ENCODE peak calls at places on chromosomes 4 and X, in nine cellular contexts. R is A549, G is esophagus muscularis mucosa, Y is GM12891, A is right lobe of liver, K is uterus, S is GM12892, Q is HCT116, H is upper lobe of left lung. U is an unnamed sample.

GRCh38 chrX:36909584-36909983 is 98.6 kb upstream of the FAM47C start:
- DNase-seq in R (no peak), G (no peak), Y (no peak), A (no peak), K (no peak), S (no peak), Q (no peak), H (no peak), U (no peak)

GRCh38 chrX:53681661-53682060 is 4.9 kb downstream of the HUWE1 start:
- DNase-seq in R (no peak), G (no peak), Y (no peak), A (no peak), K (no peak), S (no peak), Q (no peak), H (no peak), U (no peak)

GRCh38 chrX:15946783-15947550 is 92.4 kb upstream of the AP1S2 start:
- DNase-seq in R (no peak), G (no peak), Y (no peak), A (no peak), K (no peak), S (no peak), Q (no peak), H (no peak), U (no peak)

GRCh38 chrX:120790118-120790517 is 85.5 kb downstream of the CT47B1 start:
- DNase-seq in R (peak; percentile 33), G (no peak), Y (peak; percentile 10), A (no peak), K (peak; percentile 51), S (peak; percentile 25), Q (peak; percentile 38), H (no peak), U (peak; percentile 34)

GRCh38 chrX:26586570-26586969 is 370.6 kb downstream of the MAGEB5 start:
- DNase-seq in R (no peak), G (no peak), Y (no peak), A (no peak), K (no peak), S (no peak), Q (no peak), H (no peak), U (no peak)

GRCh38 chr4:26873391-26874026 is 12.9 kb downstream of the STIM2 start:
- DNase-seq in R (no peak), G (no peak), Y (no peak), A (no peak), K (no peak), S (no peak), Q (no peak), H (no peak), U (no peak)

GRCh38 chr4:73477176-73477575 is 4.4 kb upstream of the AFM start:
- DNase-seq in R (no peak), G (no peak), Y (no peak), A (no peak), K (no peak), S (no peak), Q (no peak), H (peak; percentile 71), U (no peak)

GRCh38 chrX:153970398-153971123 is 1.1 kb downstream of the HCFC1 start:
- DNase-seq in R (no peak), G (no peak), Y (no peak), A (no peak), K (peak; percentile 71), S (no peak), Q (no peak), H (peak; percentile 82), U (peak; percentile 85)

GRCh38 chr4:158783775-158784174 is 14.9 kb downstream of the FNIP2 start:
- DNase-seq in R (no peak), G (no peak), Y (no peak), A (no peak), K (no peak), S (no peak), Q (no peak), H (no peak), U (no peak)

GRCh38 chrX:48972214-48973164 is 845 bp upstream of the KCND1 start:
- DNase-seq in R (peak; percentile 54), G (no peak), Y (peak; percentile 30), A (no peak), K (peak; percentile 38), S (no peak), Q (peak; percentile 10), H (no peak), U (peak; percentile 67)

GRCh38 chr4:168621806-168622589 is 125.1 kb downstream of the PALLD start:
- DNase-seq in R (no peak), G (peak; percentile 37), Y (no peak), A (no peak), K (no peak), S (no peak), Q (no peak), H (no peak), U (no peak)

DNA sequence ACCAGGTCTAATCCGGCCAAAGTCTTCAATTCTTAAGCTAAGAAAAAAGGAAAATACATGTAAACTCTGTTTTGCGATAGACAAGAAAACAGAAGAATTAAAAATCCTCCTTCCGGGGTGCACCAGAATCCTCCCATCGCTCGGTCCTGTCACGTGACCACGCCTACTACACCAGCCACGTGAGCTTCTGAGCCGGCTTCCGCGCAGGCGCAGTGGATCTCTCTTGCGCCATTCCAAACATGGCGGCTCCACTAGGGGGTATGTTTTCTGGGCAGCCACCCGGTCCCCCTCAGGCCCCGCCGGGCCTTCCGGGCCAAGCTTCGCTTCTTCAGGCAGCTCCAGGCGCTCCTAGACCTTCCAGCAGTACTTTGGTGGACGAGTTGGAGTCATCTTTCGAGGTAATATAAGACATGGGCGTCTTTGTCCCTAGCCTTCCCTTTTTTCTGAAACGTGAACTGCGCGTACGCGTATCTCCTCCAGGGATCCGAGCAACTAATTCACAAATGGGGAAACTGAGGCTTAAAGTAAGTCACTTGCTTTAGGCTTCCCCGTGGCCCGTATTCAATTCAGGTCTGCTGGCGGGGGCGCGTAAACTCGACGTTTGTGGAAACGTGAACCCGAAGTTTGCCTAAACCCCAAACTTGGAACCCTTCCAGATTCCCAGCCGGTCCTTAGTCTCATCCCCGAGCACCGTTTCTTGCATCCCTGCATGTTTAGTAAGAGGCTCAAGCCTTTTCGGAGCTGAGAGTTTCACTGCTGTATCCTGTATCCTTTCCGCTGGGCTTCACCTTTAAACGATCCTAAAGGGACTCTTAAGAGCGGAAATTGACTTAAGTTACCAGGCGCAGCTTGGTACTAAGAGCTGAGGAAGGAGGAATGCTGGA is at the start of gene MED28:
- DNase-seq in R (peak; percentile 88), G (peak; percentile 99), Y (peak; percentile 89), A (peak; percentile 95), K (peak; percentile 97), S (peak; percentile 95), Q (peak; percentile 87), H (peak; percentile 95), U (peak; percentile 97)
- TF ChIP-seq POLR2A in R (peak; percentile 77), G (peak; percentile 91), Y (peak; percentile 94), A (peak; percentile 79), K (peak; percentile 86), S (peak; percentile 94), Q (peak; percentile 92), H (peak; percentile 93), U (peak; percentile 97)

DNA sequence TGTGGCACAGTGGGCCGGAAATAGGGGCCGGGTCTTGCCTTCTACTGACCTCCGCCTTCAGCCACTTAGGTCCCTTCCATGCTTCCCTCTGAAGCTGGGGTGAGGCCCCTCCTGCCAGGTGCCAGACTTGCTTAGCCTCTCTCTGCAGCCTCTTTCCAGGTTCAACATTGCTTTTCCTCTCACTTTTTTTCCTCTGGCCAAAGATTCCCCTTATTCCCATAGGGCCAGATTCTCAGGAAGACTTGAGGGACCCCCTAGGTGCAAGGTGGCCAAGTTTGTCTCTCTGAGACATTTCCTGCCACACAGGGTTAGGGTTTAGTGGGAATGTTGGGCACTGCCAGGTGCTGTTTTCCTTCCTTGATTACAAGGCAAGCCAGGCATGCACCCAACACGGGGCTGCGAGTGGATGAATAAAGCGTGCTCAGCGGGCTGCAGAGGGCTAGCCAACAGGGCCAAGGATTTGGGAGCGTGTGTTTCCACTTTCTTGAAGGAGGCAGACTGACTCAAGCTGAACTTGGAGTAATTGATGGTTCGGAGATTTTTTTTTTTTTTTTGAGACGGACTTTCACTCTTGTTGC is 7.6 kb upstream of the GJB1 start:
- DNase-seq in R (no peak), G (no peak), Y (no peak), A (peak; percentile 33), K (no peak), S (no peak), Q (no peak), H (no peak), U (no peak)
- TF ChIP-seq POLR2A in R (no peak), G (no peak), Y (no peak), A (peak; percentile 11), K (no peak), S (no peak), Q (no peak), H (no peak), U (no peak)

GRCh38 chrX:10011991-10012390 is 44.8 kb downstream of the CLDN34 start:
- DNase-seq in R (no peak), G (no peak), Y (no peak), A (no peak), K (no peak), S (no peak), Q (no peak), H (no peak), U (peak; percentile 2)
- TF ChIP-seq POLR2A in R (no peak), G (no peak), Y (no peak), A (no peak), K (no peak), S (no peak), Q (no peak), H (no peak), U (no peak)

GRCh38 chr4:5706486-5707290 is 1.7 kb downstream of the EVC2 start:
- DNase-seq in R (no peak), G (no peak), Y (no peak), A (no peak), K (no peak), S (no peak), Q (no peak), H (no peak), U (peak; percentile 18)

GRCh38 chr4:5708829-5709680 is 696 bp upstream of the EVC2 start:
- DNase-seq in R (no peak), G (no peak), Y (no peak), A (no peak), K (no peak), S (no peak), Q (no peak), H (peak; percentile 71), U (no peak)

GRCh38 chr4:5707366-5708133 is 809 bp downstream of the EVC2 start:
- DNase-seq in R (no peak), G (no peak), Y (no peak), A (no peak), K (no peak), S (no peak), Q (no peak), H (no peak), U (no peak)

GRCh38 chr4:5710065-5710961 is 688 bp upstream of the EVC start:
- DNase-seq in R (peak; percentile 44), G (no peak), Y (no peak), A (no peak), K (no peak), S (no peak), Q (no peak), H (no peak), U (no peak)

DNA sequence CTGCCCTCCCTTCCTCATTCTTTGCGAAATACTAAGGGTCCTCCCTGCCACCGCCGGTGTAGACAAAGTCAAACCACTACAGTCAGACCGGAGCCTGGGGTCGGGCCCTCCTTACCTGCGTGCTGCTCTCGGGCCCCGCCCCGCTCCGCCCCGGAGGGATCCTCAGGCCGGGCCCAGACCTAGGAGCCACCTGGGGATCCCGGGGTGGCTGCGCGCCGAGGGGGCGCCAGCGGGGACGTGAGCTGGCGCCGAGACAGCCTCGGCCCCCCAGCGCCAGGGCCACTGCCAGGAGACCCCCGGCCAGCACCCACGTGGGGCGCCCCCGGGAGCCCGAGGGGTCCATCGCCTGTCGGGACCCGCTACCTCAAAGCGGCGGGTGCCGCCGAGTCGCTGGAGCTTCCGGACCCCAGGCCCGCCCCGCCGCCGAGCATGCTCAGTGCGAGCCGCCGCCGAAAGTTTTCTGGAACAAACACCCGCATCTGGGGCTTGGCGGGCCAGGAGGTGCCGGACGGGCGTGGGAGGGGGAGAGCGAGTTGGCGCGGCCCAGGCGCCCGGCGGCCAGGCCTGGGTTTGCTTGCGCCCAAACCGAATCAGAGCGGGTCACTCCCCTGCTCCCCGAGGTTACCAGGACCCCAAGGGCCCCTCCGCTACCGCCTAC is at the start of gene EVC2:
- DNase-seq in R (peak; percentile 13), G (no peak), Y (peak; percentile 42), A (peak; percentile 54), K (peak; percentile 82), S (no peak), Q (no peak), H (peak; percentile 94), U (no peak)
- TF ChIP-seq POLR2A in R (peak; percentile 54), G (peak; percentile 12), Y (no peak), A (no peak), K (peak; percentile 65), S (no peak), Q (no peak), H (no peak), U (no peak)

U was measured in erythroblast.